ENCODE peak calls at places on chromosome 5, in eight cellular contexts. One of them, this sample, is unnamed.

GRCh38 chr5:88230546-88231066 is 38.0 kb downstream of the TMEM161B start:
- DNase-seq in spleen: no peak
- DNase-seq in esophagus squamous epithelium: no peak
- DNase-seq in Peyer's patch: no peak
- DNase-seq in effector memory CD4-positive, alpha-beta T cell: no peak
- DNase-seq in AG10803: no peak
- DNase-seq in dorsolateral prefrontal cortex: no peak
- DNase-seq in brain microvascular endothelial cell: no peak
- DNase-seq in this sample: no peak

GRCh38 chr5:55159763-55160492 is at the start of gene GPX8:
- DNase-seq in esophagus squamous epithelium: no peak
- DNase-seq in AG10803: peak
- DNase-seq in dorsolateral prefrontal cortex: no peak
- DNase-seq in Peyer's patch: no peak
- DNase-seq in spleen: no peak
- DNase-seq in effector memory CD4-positive, alpha-beta T cell: no peak
- DNase-seq in brain microvascular endothelial cell: peak
- DNase-seq in this sample: peak

GRCh38 chr5:69449511-69449910 is 34.6 kb downstream of the MARVELD2 start:
- DNase-seq in spleen: no peak
- DNase-seq in effector memory CD4-positive, alpha-beta T cell: no peak
- DNase-seq in dorsolateral prefrontal cortex: no peak
- DNase-seq in esophagus squamous epithelium: no peak
- DNase-seq in Peyer's patch: no peak
- DNase-seq in brain microvascular endothelial cell: no peak
- DNase-seq in AG10803: no peak
- DNase-seq in this sample: no peak

GRCh38 chr5:158212915-158213314 is 354.0 kb upstream of the CLINT1 start:
- DNase-seq in dorsolateral prefrontal cortex: no peak
- DNase-seq in AG10803: no peak
- DNase-seq in esophagus squamous epithelium: no peak
- DNase-seq in spleen: no peak
- DNase-seq in Peyer's patch: no peak
- DNase-seq in brain microvascular endothelial cell: no peak
- DNase-seq in effector memory CD4-positive, alpha-beta T cell: no peak
- DNase-seq in this sample: no peak

GRCh38 chr5:74639538-74640449 is 734 bp downstream of the ENC1 start:
- DNase-seq in AG10803: peak
- DNase-seq in Peyer's patch: no peak
- DNase-seq in spleen: no peak
- DNase-seq in dorsolateral prefrontal cortex: no peak
- DNase-seq in brain microvascular endothelial cell: no peak
- DNase-seq in effector memory CD4-positive, alpha-beta T cell: no peak
- DNase-seq in esophagus squamous epithelium: no peak
- DNase-seq in this sample: no peak

GRCh38 chr5:149959406-149960236 is 937 bp upstream of the SLC26A2 start:
- DNase-seq in esophagus squamous epithelium: no peak
- DNase-seq in brain microvascular endothelial cell: peak
- DNase-seq in dorsolateral prefrontal cortex: no peak
- DNase-seq in Peyer's patch: no peak
- DNase-seq in spleen: no peak
- DNase-seq in effector memory CD4-positive, alpha-beta T cell: peak
- DNase-seq in AG10803: peak
- DNase-seq in this sample: peak

GRCh38 chr5:37786855-37787254 is 53.0 kb downstream of the GDNF start:
- DNase-seq in spleen: no peak
- DNase-seq in dorsolateral prefrontal cortex: no peak
- DNase-seq in esophagus squamous epithelium: no peak
- DNase-seq in AG10803: peak
- DNase-seq in brain microvascular endothelial cell: peak
- DNase-seq in Peyer's patch: no peak
- DNase-seq in effector memory CD4-positive, alpha-beta T cell: no peak
- DNase-seq in this sample: peak

GRCh38 chr5:7261049-7261448 is 134.9 kb upstream of the ADCY2 start:
- DNase-seq in Peyer's patch: peak
- DNase-seq in effector memory CD4-positive, alpha-beta T cell: no peak
- DNase-seq in dorsolateral prefrontal cortex: no peak
- DNase-seq in spleen: no peak
- DNase-seq in brain microvascular endothelial cell: no peak
- DNase-seq in AG10803: peak
- DNase-seq in esophagus squamous epithelium: no peak
- DNase-seq in this sample: peak

GRCh38 chr5:169100735-169101075 is 200.2 kb downstream of the SLIT3 start:
- DNase-seq in dorsolateral prefrontal cortex: no peak
- DNase-seq in spleen: no peak
- DNase-seq in AG10803: peak
- DNase-seq in brain microvascular endothelial cell: peak
- DNase-seq in Peyer's patch: no peak
- DNase-seq in effector memory CD4-positive, alpha-beta T cell: no peak
- DNase-seq in esophagus squamous epithelium: no peak
- DNase-seq in this sample: peak

GRCh38 chr5:127898551-127899213 is 184.9 kb upstream of the SLC12A2 start:
- DNase-seq in Peyer's patch: no peak
- DNase-seq in dorsolateral prefrontal cortex: no peak
- DNase-seq in spleen: no peak
- DNase-seq in effector memory CD4-positive, alpha-beta T cell: no peak
- DNase-seq in brain microvascular endothelial cell: no peak
- DNase-seq in esophagus squamous epithelium: no peak
- DNase-seq in AG10803: no peak
- DNase-seq in this sample: no peak

GRCh38 chr5:173707392-173707791 is 90.9 kb upstream of the BOD1 start:
- DNase-seq in AG10803: peak
- DNase-seq in Peyer's patch: peak
- DNase-seq in effector memory CD4-positive, alpha-beta T cell: no peak
- DNase-seq in dorsolateral prefrontal cortex: no peak
- DNase-seq in brain microvascular endothelial cell: peak
- DNase-seq in esophagus squamous epithelium: no peak
- DNase-seq in spleen: no peak
- DNase-seq in this sample: peak

GRCh38 chr5:132456553-132457361 is 33.8 kb downstream of the IRF1 start:
- DNase-seq in AG10803: peak
- DNase-seq in effector memory CD4-positive, alpha-beta T cell: peak
- DNase-seq in Peyer's patch: peak
- DNase-seq in esophagus squamous epithelium: no peak
- DNase-seq in spleen: peak
- DNase-seq in brain microvascular endothelial cell: no peak
- DNase-seq in dorsolateral prefrontal cortex: no peak
- DNase-seq in this sample: no peak

GRCh38 chr5:142422426-142422825 is 97.6 kb upstream of the SPRY4 start:
- DNase-seq in brain microvascular endothelial cell: peak
- DNase-seq in AG10803: peak
- DNase-seq in dorsolateral prefrontal cortex: no peak
- DNase-seq in effector memory CD4-positive, alpha-beta T cell: no peak
- DNase-seq in esophagus squamous epithelium: no peak
- DNase-seq in spleen: no peak
- DNase-seq in Peyer's patch: no peak
- DNase-seq in this sample: peak

GRCh38 chr5:79872309-79872708 is 118.8 kb downstream of the MTX3 start:
- DNase-seq in Peyer's patch: no peak
- DNase-seq in effector memory CD4-positive, alpha-beta T cell: no peak
- DNase-seq in dorsolateral prefrontal cortex: no peak
- DNase-seq in esophagus squamous epithelium: no peak
- DNase-seq in brain microvascular endothelial cell: no peak
- DNase-seq in spleen: no peak
- DNase-seq in AG10803: no peak
- DNase-seq in this sample: peak

DNA sequence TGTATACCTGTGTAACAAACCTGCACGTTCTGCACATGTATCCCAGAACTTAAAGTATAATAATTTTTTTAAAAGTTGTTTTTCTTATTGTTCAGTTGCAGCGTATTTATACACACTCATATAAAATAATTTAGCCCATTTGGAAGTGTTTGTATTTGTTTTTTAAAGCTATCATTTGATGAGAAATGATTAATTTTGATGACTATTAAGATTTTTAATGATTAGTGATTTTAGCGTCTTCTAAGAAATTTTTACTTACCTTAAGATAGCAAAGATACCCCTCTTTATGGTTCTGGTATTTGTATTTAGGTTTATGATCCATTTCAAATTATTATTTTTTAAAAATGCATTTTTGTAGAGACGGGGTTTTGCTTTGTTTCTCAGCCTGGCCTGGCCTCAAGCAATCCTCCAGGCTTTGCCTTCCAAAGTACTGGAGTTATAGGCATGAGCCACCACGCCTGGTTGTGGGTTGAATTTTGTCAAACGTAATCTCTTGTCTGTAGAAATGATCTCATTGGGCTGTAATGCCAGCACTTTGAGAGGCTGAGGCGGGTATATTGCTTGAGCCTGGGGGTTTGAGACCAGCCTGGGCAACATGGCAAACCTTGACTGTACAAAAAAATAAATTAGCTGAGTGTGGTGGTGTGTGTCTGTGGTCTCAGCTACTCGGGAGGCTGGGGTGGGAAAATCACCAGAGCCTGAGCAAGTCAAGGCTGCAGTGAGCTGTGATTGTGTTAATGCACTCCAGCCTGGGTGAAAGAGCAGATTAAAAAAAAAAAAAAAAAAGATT is 26.9 kb downstream of the CSNK1G3 start:
- DNase-seq in esophagus squamous epithelium: no peak
- DNase-seq in AG10803: peak
- DNase-seq in Peyer's patch: no peak
- DNase-seq in effector memory CD4-positive, alpha-beta T cell: no peak
- DNase-seq in dorsolateral prefrontal cortex: no peak
- DNase-seq in spleen: no peak
- DNase-seq in brain microvascular endothelial cell: peak
- DNase-seq in this sample: no peak
- H3K4me3 ChIP-seq in esophagus squamous epithelium: no peak
- H3K4me3 ChIP-seq in AG10803: no peak
- H3K4me3 ChIP-seq in Peyer's patch: no peak
- H3K4me3 ChIP-seq in effector memory CD4-positive, alpha-beta T cell: no peak
- H3K4me3 ChIP-seq in dorsolateral prefrontal cortex: no peak
- H3K4me3 ChIP-seq in spleen: no peak
- H3K4me3 ChIP-seq in brain microvascular endothelial cell: no peak
- H3K4me3 ChIP-seq in this sample: no peak

DNA sequence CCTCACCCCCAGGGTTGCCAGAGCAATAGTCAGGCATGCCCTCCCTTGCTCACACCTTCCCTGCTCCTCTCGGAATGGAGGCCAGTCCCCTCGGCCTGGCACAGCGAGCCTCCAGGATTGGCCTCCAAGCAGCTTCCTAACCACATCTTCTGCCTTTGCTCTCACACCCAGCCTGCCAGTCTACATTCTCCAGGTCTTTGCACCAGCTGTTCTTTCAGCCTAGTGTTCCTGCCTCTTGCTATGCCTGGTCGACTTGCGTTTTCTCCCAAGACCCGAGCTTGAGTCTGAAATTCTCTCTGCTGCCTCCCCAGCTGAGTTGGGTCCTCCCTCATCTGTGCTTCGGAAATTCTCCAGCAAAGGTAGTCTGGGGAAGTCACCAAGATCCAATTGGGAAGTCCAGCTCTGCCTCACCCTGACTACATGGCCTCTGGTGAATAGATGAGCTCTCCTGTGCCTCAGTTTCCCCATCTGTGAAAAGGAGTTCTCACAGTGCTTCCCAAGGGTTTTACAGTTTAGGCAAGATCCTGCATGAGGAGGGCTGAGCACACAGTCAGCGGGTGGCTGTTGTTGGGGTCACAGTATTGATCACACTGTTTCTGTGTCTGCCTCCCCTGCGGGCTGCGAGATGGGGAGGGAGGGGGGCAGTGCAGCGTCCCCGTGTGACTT is 31.9 kb upstream of the PSD2 start:
- DNase-seq in effector memory CD4-positive, alpha-beta T cell: no peak
- DNase-seq in spleen: no peak
- DNase-seq in AG10803: no peak
- DNase-seq in esophagus squamous epithelium: no peak
- DNase-seq in dorsolateral prefrontal cortex: no peak
- DNase-seq in Peyer's patch: no peak
- DNase-seq in brain microvascular endothelial cell: no peak
- DNase-seq in this sample: no peak
- H3K4me3 ChIP-seq in effector memory CD4-positive, alpha-beta T cell: no peak
- H3K4me3 ChIP-seq in spleen: no peak
- H3K4me3 ChIP-seq in AG10803: no peak
- H3K4me3 ChIP-seq in esophagus squamous epithelium: no peak
- H3K4me3 ChIP-seq in dorsolateral prefrontal cortex: peak
- H3K4me3 ChIP-seq in Peyer's patch: no peak
- H3K4me3 ChIP-seq in brain microvascular endothelial cell: no peak
- H3K4me3 ChIP-seq in this sample: no peak

GRCh38 chr5:175443514-175444059 is 395 bp downstream of the DRD1 start:
- DNase-seq in spleen: no peak
- DNase-seq in effector memory CD4-positive, alpha-beta T cell: no peak
- DNase-seq in esophagus squamous epithelium: no peak
- DNase-seq in Peyer's patch: no peak
- DNase-seq in dorsolateral prefrontal cortex: no peak
- DNase-seq in AG10803: no peak
- DNase-seq in brain microvascular endothelial cell: no peak
- DNase-seq in this sample: peak
- H3K4me3 ChIP-seq in spleen: peak
- H3K4me3 ChIP-seq in effector memory CD4-positive, alpha-beta T cell: no peak
- H3K4me3 ChIP-seq in esophagus squamous epithelium: peak
- H3K4me3 ChIP-seq in Peyer's patch: peak
- H3K4me3 ChIP-seq in dorsolateral prefrontal cortex: peak
- H3K4me3 ChIP-seq in AG10803: no peak
- H3K4me3 ChIP-seq in brain microvascular endothelial cell: no peak
- H3K4me3 ChIP-seq in this sample: peak

GRCh38 chr5:106094836-106095235 is 1575.9 kb downstream of the EFNA5 start:
- DNase-seq in brain microvascular endothelial cell: no peak
- DNase-seq in esophagus squamous epithelium: no peak
- DNase-seq in spleen: no peak
- DNase-seq in dorsolateral prefrontal cortex: no peak
- DNase-seq in effector memory CD4-positive, alpha-beta T cell: no peak
- DNase-seq in Peyer's patch: no peak
- DNase-seq in AG10803: no peak
- DNase-seq in this sample: no peak

GRCh38 chr5:106092455-106092854 is 1578.3 kb downstream of the EFNA5 start:
- DNase-seq in dorsolateral prefrontal cortex: no peak
- DNase-seq in Peyer's patch: no peak
- DNase-seq in spleen: no peak
- DNase-seq in esophagus squamous epithelium: no peak
- DNase-seq in brain microvascular endothelial cell: no peak
- DNase-seq in AG10803: no peak
- DNase-seq in effector memory CD4-positive, alpha-beta T cell: no peak
- DNase-seq in this sample: no peak

GRCh38 chr5:106093149-106093548 is 1577.6 kb downstream of the EFNA5 start:
- DNase-seq in spleen: no peak
- DNase-seq in dorsolateral prefrontal cortex: no peak
- DNase-seq in effector memory CD4-positive, alpha-beta T cell: no peak
- DNase-seq in Peyer's patch: no peak
- DNase-seq in AG10803: no peak
- DNase-seq in brain microvascular endothelial cell: no peak
- DNase-seq in esophagus squamous epithelium: no peak
- DNase-seq in this sample: no peak

GRCh38 chr5:106094128-106094726 is 1576.5 kb downstream of the EFNA5 start:
- DNase-seq in brain microvascular endothelial cell: no peak
- DNase-seq in Peyer's patch: no peak
- DNase-seq in AG10803: peak
- DNase-seq in dorsolateral prefrontal cortex: no peak
- DNase-seq in spleen: no peak
- DNase-seq in effector memory CD4-positive, alpha-beta T cell: no peak
- DNase-seq in esophagus squamous epithelium: no peak
- DNase-seq in this sample: peak

DNA sequence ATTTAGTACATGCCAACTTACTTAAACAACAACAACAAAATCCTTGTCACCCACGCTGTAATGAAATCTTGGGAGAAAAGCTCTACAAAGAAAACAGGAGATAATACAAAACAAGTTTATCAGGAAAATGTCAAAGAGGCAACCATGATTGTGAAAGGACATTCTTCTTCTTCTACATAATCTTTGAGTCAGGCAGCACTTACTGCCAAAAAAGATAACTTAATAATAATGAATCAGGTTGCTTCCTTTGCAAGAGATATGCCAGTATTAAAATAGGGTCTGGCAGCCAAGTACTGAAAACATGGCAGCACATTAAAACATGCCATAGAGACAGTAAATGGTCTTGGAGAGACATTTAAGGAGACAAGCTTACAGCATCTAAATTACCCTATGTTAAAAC is 1573.4 kb downstream of the EFNA5 start:
- DNase-seq in dorsolateral prefrontal cortex: no peak
- DNase-seq in Peyer's patch: no peak
- DNase-seq in effector memory CD4-positive, alpha-beta T cell: no peak
- DNase-seq in AG10803: no peak
- DNase-seq in esophagus squamous epithelium: no peak
- DNase-seq in spleen: no peak
- DNase-seq in brain microvascular endothelial cell: peak
- DNase-seq in this sample: no peak
- H3K4me3 ChIP-seq in dorsolateral prefrontal cortex: no peak
- H3K4me3 ChIP-seq in Peyer's patch: no peak
- H3K4me3 ChIP-seq in effector memory CD4-positive, alpha-beta T cell: no peak
- H3K4me3 ChIP-seq in AG10803: no peak
- H3K4me3 ChIP-seq in esophagus squamous epithelium: no peak
- H3K4me3 ChIP-seq in spleen: no peak
- H3K4me3 ChIP-seq in brain microvascular endothelial cell: no peak
- H3K4me3 ChIP-seq in this sample: no peak

This sample was measured in astrocyte of the spinal cord.